ENCODE peak calls at places on chromosomes 12 and 14, in seven cellular contexts. F is endodermal cell, X is DND-41, U is stomach, C is OCI-LY7, J is transverse colon, Q is A673. H is an unnamed sample.

GRCh38 chr14:105495990-105496830 is 5.2 kb downstream of the TEDC1 start:
- DNase-seq in Q (no peak), J (no peak), X (peak; percentile 5), F (peak; percentile 41), U (no peak), C (no peak), H (no peak)

GRCh38 chr14:49897965-49898364 is 5.1 kb downstream of the ARF6 start:
- DNase-seq in X (no peak), U (peak; percentile 42), C (no peak), F (no peak), J (no peak), Q (no peak), H (no peak)

GRCh38 chr12:45565590-45565989 is 163.9 kb upstream of the ARID2 start:
- DNase-seq in U (no peak), F (no peak), X (no peak), J (no peak), C (no peak), Q (no peak), H (no peak)

GRCh38 chr12:121295123-121295745 is 1.3 kb downstream of the CAMKK2 start:
- DNase-seq in Q (peak; percentile 49), C (peak; percentile 58), J (no peak), X (peak; percentile 52), F (peak; percentile 77), U (no peak), H (no peak)

GRCh38 chr12:18629916-18630315 is 107.9 kb downstream of the PLCZ1 start:
- DNase-seq in X (no peak), C (no peak), U (no peak), J (no peak), Q (no peak), F (no peak), H (no peak)

GRCh38 chr12:112308652-112309051 is 73.6 kb downstream of the HECTD4 start:
- DNase-seq in J (no peak), Q (no peak), U (no peak), X (no peak), C (no peak), F (no peak), H (no peak)

GRCh38 chr12:49535921-49536525 is 2.8 kb upstream of the KCNH3 start:
- DNase-seq in U (peak; percentile 19), X (no peak), Q (no peak), C (no peak), J (no peak), F (peak; percentile 40), H (no peak)

GRCh38 chr12:26658991-26659390 is 174.0 kb downstream of the ITPR2 start:
- DNase-seq in Q (no peak), J (no peak), X (no peak), U (no peak), C (no peak), F (no peak), H (no peak)

GRCh38 chr12:52741378-52742195 is 35.6 kb downstream of the KRT76 start:
- DNase-seq in F (peak; percentile 97), J (peak; percentile 47), Q (peak; percentile 81), C (peak; percentile 53), U (peak; percentile 47), X (peak; percentile 73), H (peak; percentile 68)

GRCh38 chr12:118166946-118167345 is 31.0 kb downstream of the PEBP1 start:
- DNase-seq in J (no peak), U (no peak), C (peak; percentile 6), F (no peak), Q (no peak), X (no peak), H (no peak)

GRCh38 chr12:58727526-58727925 is 192.8 kb downstream of the LRIG3 start:
- DNase-seq in J (no peak), X (no peak), Q (peak; percentile 41), C (no peak), U (no peak), F (no peak), H (no peak)

GRCh38 chr14:91185721-91186120 is 58.8 kb downstream of the GPR68 start:
- DNase-seq in J (no peak), C (no peak), U (no peak), F (no peak), Q (no peak), X (no peak), H (no peak)

GRCh38 chr14:53035796-53036195 is 84.9 kb upstream of the FERMT2 start:
- DNase-seq in F (no peak), Q (no peak), X (no peak), C (no peak), U (no peak), J (no peak), H (no peak)

GRCh38 chr12:56346663-56347062 is 8.0 kb downstream of the IL23A start:
- DNase-seq in J (no peak), C (no peak), F (peak; percentile 86), U (no peak), Q (no peak), X (no peak), H (no peak)

GRCh38 chr12:132077322-132078100 is 66.6 kb downstream of the DDX51 start:
- DNase-seq in C (no peak), J (no peak), X (no peak), Q (no peak), U (no peak), F (no peak), H (no peak)

GRCh38 chr14:93544212-93544611 is 113.5 kb downstream of the UNC79 start:
- DNase-seq in J (no peak), Q (peak; percentile 43), X (no peak), U (no peak), F (no peak), C (no peak), H (no peak)

DNA sequence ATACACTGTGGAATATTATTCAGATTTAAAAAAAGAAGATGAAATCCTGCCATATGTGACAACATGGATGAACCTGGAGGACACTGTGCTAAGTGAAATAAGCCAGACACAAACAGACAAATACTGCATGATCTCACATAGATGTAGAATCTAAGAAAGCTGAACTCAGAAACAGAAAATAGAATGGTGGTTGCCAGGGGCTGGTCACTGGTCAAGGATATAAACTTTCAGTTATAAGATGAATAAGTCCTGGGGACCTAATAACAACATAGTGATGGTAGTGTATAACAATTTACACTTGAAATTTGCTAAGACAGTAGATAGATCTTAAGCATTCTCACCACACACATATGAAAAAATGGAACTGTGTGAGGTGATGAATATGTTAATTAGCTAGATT is 161.3 kb upstream of the TMCC3 start:
- DNase-seq in C (no peak), J (no peak), U (no peak), Q (no peak), F (no peak), X (no peak), H (no peak)
- H3K9me3 ChIP-seq in C (peaks cover 60% of the 10 kb centered on the region), J (peaks cover 18% of the 10 kb centered on the region), U (peaks cover 33% of the 10 kb centered on the region), Q (peaks cover 26% of the 10 kb centered on the region), F (peaks cover 43% of the 10 kb centered on the region), X (peaks cover 25% of the 10 kb centered on the region), H (peaks cover 19% of the 10 kb centered on the region)

GRCh38 chr14:89955418-89956293 is at the start of gene TDP1:
- DNase-seq in F (peak; percentile 99), U (peak; percentile 99), J (peak; percentile 98), Q (peak; percentile 98), C (peak; percentile 97), X (peak; percentile 97), H (peak; percentile 96)

GRCh38 chr14:89959853-89960493 is 4.2 kb downstream of the TDP1 start:
- DNase-seq in C (no peak), Q (no peak), J (no peak), X (no peak), U (no peak), F (no peak), H (no peak)

GRCh38 chr14:89958966-89959365 is 3.2 kb downstream of the TDP1 start:
- DNase-seq in Q (no peak), X (no peak), J (no peak), F (no peak), C (no peak), U (no peak), H (no peak)

GRCh38 chr14:89956294-89957009 is 725 bp downstream of the TDP1 start:
- DNase-seq in F (peak; percentile 86), J (peak; percentile 76), Q (peak; percentile 72), U (peak; percentile 68), X (peak; percentile 73), C (peak; percentile 85), H (peak; percentile 77)

GRCh38 chr14:89957791-89958190 is 2.1 kb downstream of the TDP1 start:
- DNase-seq in J (no peak), F (peak; percentile 49), C (no peak), Q (no peak), U (no peak), X (no peak), H (no peak)
- H3K4me3 ChIP-seq in J (no peak overlapping the region), F (peak overlapping the region; percentile 90), C (peak overlapping the region; percentile 76), Q (peak overlapping the region; percentile 95), U (no peak overlapping the region), X (peak overlapping the region; percentile 82), H (no peak overlapping the region)

DNA sequence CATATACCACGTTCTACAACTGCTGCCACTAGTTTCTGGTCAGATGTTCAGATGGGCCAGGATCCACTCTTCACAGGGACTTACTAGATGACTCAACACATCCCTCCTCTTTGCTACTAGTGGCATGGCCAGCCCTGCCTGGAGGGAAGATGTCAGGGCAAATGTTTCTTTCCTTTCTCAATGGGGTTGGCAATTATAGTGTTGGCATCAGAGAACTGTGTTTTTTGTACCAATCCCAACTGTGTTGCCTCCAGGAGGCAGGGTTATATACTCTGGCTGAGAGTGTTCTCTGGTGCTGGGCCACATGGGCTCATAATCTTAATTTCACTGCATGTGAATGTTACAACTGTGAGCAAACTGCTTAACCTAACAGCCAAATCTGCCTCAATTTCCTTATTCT is 69.9 kb upstream of the AVPR1A start:
- DNase-seq in U (no peak), X (no peak), F (no peak), J (no peak), C (no peak), Q (no peak), H (no peak)
- TF ChIP-seq CTCF in U (no peak), X (no peak), F (no peak), J (no peak), C (no peak), Q (no peak), H (no peak)

GRCh38 chr12:109830267-109830666 is 2.9 kb downstream of the TRPV4 start:
- DNase-seq in Q (no peak), X (no peak), U (no peak), F (no peak), C (no peak), J (no peak), H (no peak)
- H3K9me3 ChIP-seq in Q (no peaks in the 10 kb centered on the region), X (no peaks in the 10 kb centered on the region), U (no peaks in the 10 kb centered on the region), F (no peaks in the 10 kb centered on the region), C (no peaks in the 10 kb centered on the region), J (no peaks in the 10 kb centered on the region), H (no peaks in the 10 kb centered on the region)

GRCh38 chr14:68367444-68368014 is 425.3 kb downstream of the ZFP36L1 start:
- DNase-seq in X (no peak), F (no peak), U (no peak), C (no peak), J (no peak), Q (no peak), H (no peak)
- H3K4me3 ChIP-seq in X (no peak overlapping the region), F (no peak overlapping the region), U (no peak overlapping the region), C (no peak overlapping the region), J (no peak overlapping the region), Q (no peak overlapping the region), H (no peak overlapping the region)